ENCODE peak calls at places on chromosomes 5 and 9, in six cellular contexts. L is OCI-LY7, K is heart right ventricle, R is A673, N is psoas muscle, E is mucosa of descending colon. H is an unnamed sample. For H3K9me3, the result is how much of the 10 kb centered on the place peaks cover.

GRCh38 chr9:114280636-114281315 is 42.1 kb upstream of the ORM1 start:
- DNase-seq in L (no peak), K (no peak), R (no peak), N (peak), E (no peak), H (no peak)

GRCh38 chr9:82912639-82913038 is 150.3 kb downstream of the RASEF start:
- DNase-seq in L (no peak), K (no peak), R (no peak), N (no peak), E (no peak), H (no peak)

GRCh38 chr9:12794024-12794799 is 19.4 kb downstream of the LURAP1L start:
- DNase-seq in L (no peak), K (no peak), R (no peak), N (no peak), E (no peak), H (no peak)

GRCh38 chr9:69319324-69320040 is 5.5 kb upstream of the ENTREP1 start:
- DNase-seq in L (no peak), K (no peak), R (no peak), N (no peak), E (no peak), H (no peak)

GRCh38 chr5:152650413-152650812 is 245.3 kb upstream of the NMUR2 start:
- DNase-seq in L (no peak), K (no peak), R (no peak), N (no peak), E (no peak), H (no peak)

GRCh38 chr5:61575103-61575502 is 243.0 kb downstream of the ZSWIM6 start:
- DNase-seq in L (no peak), K (no peak), R (peak), N (no peak), E (no peak), H (no peak)

GRCh38 chr9:94082956-94083355 is 1.3 kb upstream of the PTPDC1 start:
- DNase-seq in L (no peak), K (no peak), R (no peak), N (no peak), E (no peak), H (no peak)

GRCh38 chr9:14383296-14383695 is 69.4 kb upstream of the NFIB start:
- DNase-seq in L (no peak), K (peak), R (peak), N (no peak), E (no peak), H (no peak)

GRCh38 chr5:96629774-96630173 is 32.4 kb upstream of the CAST start:
- DNase-seq in L (no peak), K (no peak), R (peak), N (no peak), E (no peak), H (no peak)

GRCh38 chr5:160651682-160652645 is 200.0 kb downstream of the ATP10B start:
- DNase-seq in L (no peak), K (no peak), R (no peak), N (no peak), E (no peak), H (no peak)

GRCh38 chr5:175466700-175467318 is 11.6 kb upstream of the SFXN1 start:
- DNase-seq in L (no peak), K (no peak), R (no peak), N (peak), E (no peak), H (no peak)

GRCh38 chr9:86909388-86909787 is 37.9 kb downstream of the GAS1 start:
- DNase-seq in L (no peak), K (no peak), R (no peak), N (no peak), E (no peak), H (no peak)

GRCh38 chr5:135231289-135231688 is 167.7 kb downstream of the MACROH2A1 start:
- DNase-seq in L (no peak), K (no peak), R (no peak), N (no peak), E (no peak), H (no peak)

GRCh38 chr5:167565555-167565954 is 725.9 kb upstream of the WWC1 start:
- DNase-seq in L (no peak), K (no peak), R (peak), N (no peak), E (no peak), H (no peak)

GRCh38 chr9:84007662-84008061 is 27.1 kb downstream of the RMI1 start:
- DNase-seq in L (no peak), K (no peak), R (no peak), N (no peak), E (no peak), H (no peak)

GRCh38 chr9:95189230-95190098 is 128.0 kb downstream of the FANCC start:
- DNase-seq in L (no peak), K (peak), R (no peak), N (no peak), E (no peak), H (no peak)

GRCh38 chr5:11903614-11904269 is 504 bp downstream of the CTNND2 start:
- DNase-seq in L (no peak), K (no peak), R (peak), N (no peak), E (peak), H (peak)

GRCh38 chr9:26669641-26670040 is 223.0 kb downstream of the CAAP1 start:
- DNase-seq in L (peak), K (no peak), R (no peak), N (no peak), E (no peak), H (no peak)

GRCh38 chr5:60779431-60779830 is 64.6 kb downstream of the ELOVL7 start:
- DNase-seq in L (no peak), K (no peak), R (peak), N (no peak), E (no peak), H (no peak)

GRCh38 chr9:111994831-111995458 is 98.3 kb downstream of the UGCG start:
- DNase-seq in L (no peak), K (no peak), R (no peak), N (no peak), E (no peak), H (no peak)

GRCh38 chr9:138111607-138112006 is 234.0 kb downstream of the CACNA1B start:
- DNase-seq in L (no peak), K (no peak), R (no peak), N (no peak), E (no peak), H (no peak)

GRCh38 chr5:157442989-157443619 is 16.9 kb upstream of the NIPAL4 start:
- DNase-seq in L (no peak), K (peak), R (no peak), N (no peak), E (no peak), H (no peak)

GRCh38 chr9:133991964-133992779 is at the start of gene VAV2:
- DNase-seq in L (peak), K (peak), R (peak), N (peak), E (peak), H (peak)

GRCh38 chr5:78008356-78008967 is 232.3 kb upstream of the TBCA start:
- DNase-seq in L (peak), K (no peak), R (peak), N (no peak), E (no peak), H (no peak)

GRCh38 chr9:121736147-121736721 is 84.8 kb downstream of the DAB2IP start:
- DNase-seq in L (no peak), K (peak), R (no peak), N (peak), E (peak), H (peak)

GRCh38 chr9:16026886-16027285 is 474.0 kb downstream of the CCDC171 start:
- DNase-seq in L (no peak), K (no peak), R (no peak), N (no peak), E (no peak), H (no peak)

GRCh38 chr5:57441557-57441956 is 41.1 kb downstream of the ACTBL2 start:
- DNase-seq in L (no peak), K (no peak), R (peak), N (no peak), E (no peak), H (no peak)

GRCh38 chr9:92723299-92723625 is 41.4 kb downstream of the BICD2 start:
- DNase-seq in L (no peak), K (peak), R (no peak), N (no peak), E (no peak), H (no peak)

GRCh38 chr9:123327697-123328100 is 28.3 kb upstream of the CRB2 start:
- DNase-seq in L (no peak), K (no peak), R (no peak), N (no peak), E (peak), H (peak)

GRCh38 chr5:177327539-177328522 is 16.1 kb upstream of the MXD3 start:
- DNase-seq in L (no peak), K (peak), R (no peak), N (no peak), E (peak), H (peak)

GRCh38 chr9:6715755-6716643 is 41.8 kb upstream of the KDM4C start:
- DNase-seq in L (no peak), K (peak), R (no peak), N (peak), E (peak), H (peak)

GRCh38 chr9:90766736-90767135 is 34.9 kb upstream of the SYK start:
- DNase-seq in L (no peak), K (no peak), R (no peak), N (no peak), E (no peak), H (no peak)
- H3K9me3 ChIP-seq in L (under half), K (under half), R (under half), N (under half), E (under half), H (under half)

GRCh38 chr9:135282808-135283207 is 195.3 kb downstream of the OLFM1 start:
- DNase-seq in L (no peak), K (no peak), R (no peak), N (peak), E (no peak), H (no peak)

GRCh38 chr9:135283621-135284020 is 196.0 kb upstream of the PPP1R26 start:
- DNase-seq in L (no peak), K (no peak), R (no peak), N (peak), E (no peak), H (peak)

GRCh38 chr9:135281151-135281550 is 193.7 kb downstream of the OLFM1 start:
- DNase-seq in L (no peak), K (no peak), R (no peak), N (no peak), E (no peak), H (no peak)

GRCh38 chr9:135281661-135282000 is 194.2 kb downstream of the OLFM1 start:
- DNase-seq in L (no peak), K (no peak), R (no peak), N (no peak), E (no peak), H (no peak)

DNA sequence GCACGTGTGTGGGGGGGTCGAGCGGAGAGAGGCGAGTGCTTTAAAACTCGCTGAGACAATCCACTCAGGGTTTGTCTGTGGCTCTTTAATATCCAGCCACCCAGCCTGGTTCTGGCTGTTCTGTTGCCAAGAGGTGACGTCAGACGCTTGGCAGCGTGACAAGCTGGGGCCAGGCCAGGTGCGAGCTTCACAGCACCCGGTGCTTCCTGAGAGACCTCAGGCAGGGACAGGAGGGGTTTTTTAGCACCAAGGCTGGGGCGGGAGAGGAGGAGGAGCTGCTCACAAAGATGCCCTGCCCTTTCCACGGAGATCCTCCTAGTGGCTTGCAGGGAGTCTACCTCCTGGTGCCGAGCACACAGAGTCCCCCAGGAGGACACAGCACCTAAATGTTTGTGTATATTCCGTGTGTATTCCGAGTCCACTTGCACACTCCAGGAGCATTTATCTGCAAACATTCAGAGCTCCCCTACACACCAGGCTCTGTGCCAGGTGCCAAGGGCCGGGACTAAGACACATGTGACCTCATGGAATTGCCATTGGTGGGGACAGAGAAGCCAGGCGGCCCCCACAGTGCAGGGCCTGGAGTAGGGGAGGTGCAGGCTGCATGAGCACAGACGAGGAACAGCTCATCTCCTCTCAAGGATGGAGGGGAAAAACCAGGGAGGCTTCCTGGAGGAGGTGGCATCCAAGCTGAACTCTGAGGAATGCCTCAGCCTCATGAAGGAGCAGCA is 194.7 kb downstream of the OLFM1 start:
- DNase-seq in L (peak), K (peak), R (peak), N (peak), E (peak), H (peak)
- H3K9me3 ChIP-seq in L (under half), K (under half), R (under half), N (under half), E (under half), H (under half)

DNA sequence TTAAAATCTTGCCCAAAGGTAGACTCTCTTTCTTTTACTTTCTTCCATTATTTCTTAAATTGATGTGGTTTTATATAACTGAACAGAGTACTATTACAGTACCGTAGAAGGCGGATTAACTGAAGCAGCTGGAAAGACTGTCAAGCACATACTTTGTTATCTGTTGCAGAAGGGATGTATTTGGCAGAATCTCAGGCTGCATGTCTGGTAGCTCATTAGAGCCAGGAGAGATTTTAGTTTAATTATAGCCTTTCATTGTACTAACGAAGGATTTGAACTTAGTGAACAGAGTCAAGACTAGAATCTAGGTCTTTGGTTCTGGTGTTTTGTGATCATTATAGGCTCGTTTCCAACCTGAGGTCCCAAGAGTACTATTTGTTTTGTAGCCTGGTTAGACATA is 20.6 kb downstream of the ZNF354C start:
- DNase-seq in L (no peak), K (no peak), R (no peak), N (no peak), E (no peak), H (no peak)
- H3K9me3 ChIP-seq in L (under half), K (half or more), R (half or more), N (half or more), E (half or more), H (under half)

GRCh38 chr5:178869577-178869976 is 9.8 kb downstream of the ZNF354B start:
- DNase-seq in L (no peak), K (no peak), R (no peak), N (no peak), E (no peak), H (no peak)
- H3K9me3 ChIP-seq in L (under half), K (under half), R (under half), N (under half), E (under half), H (under half)

H was measured in pancreas.